ENCODE peak calls at places on chromosome 2, in seven cellular contexts. N is stimulated activated CD4-positive, alpha-beta T cell treated with anti-CD3 and anti-CD28 coated beads, Interleukin-1b, Interleukin-23, amount 100 ng/mL, for 24 hours; O is tibial artery; W is activated CD4-positive, alpha-beta T cell treated with anti-CD3 and anti-CD28 coated beads, Interleukin-2, amount 10 ng/mL, durations not matched to agents 7 days and 5 days; B is upper lobe of right lung; L is activated CD4-positive, alpha-beta memory T cell treated with anti-CD3 and anti-CD28 coated beads, Interleukin-2, amount 10 ng/mL, durations not matched to agents 7 days and 5 days; F is effector memory CD4-positive, alpha-beta T cell. A is an unnamed sample.

GRCh38 chr2:49973917-49974368 is 819.6 kb upstream of the FSHR start:
- DNase-seq in B (no peak), N (peak; percentile 8), O (no peak), L (peak; percentile 62), F (no peak), W (peak; percentile 74), A (peak; percentile 13)

GRCh38 chr2:196249860-196250259 is 78.5 kb upstream of the STK17B start:
- DNase-seq in W (no peak), O (no peak), L (no peak), B (no peak), F (no peak), N (no peak), A (no peak)

GRCh38 chr2:29236074-29236473 is 120.9 kb downstream of the CLIP4 start:
- DNase-seq in F (no peak), W (no peak), O (peak; percentile 39), L (no peak), B (no peak), N (no peak), A (no peak)

GRCh38 chr2:36770542-36771287 is 74.2 kb downstream of the VIT start:
- DNase-seq in L (peak; percentile 43), F (no peak), W (peak; percentile 42), N (peak; percentile 22), B (no peak), O (no peak), A (peak; percentile 21)

GRCh38 chr2:150011336-150011735 is 423.8 kb upstream of the MMADHC start:
- DNase-seq in W (no peak), L (no peak), B (no peak), N (no peak), O (no peak), F (no peak), A (no peak)

GRCh38 chr2:215434447-215435260 is 1.2 kb downstream of the FN1 start:
- DNase-seq in B (no peak), W (no peak), O (no peak), L (no peak), N (no peak), F (no peak), A (no peak)

GRCh38 chr2:8658064-8658862 is 23.6 kb upstream of the ID2 start:
- DNase-seq in B (peak; percentile 42), L (no peak), F (no peak), N (no peak), W (no peak), O (no peak), A (no peak)

GRCh38 chr2:228433706-228434105 is 252.2 kb upstream of the SPHKAP start:
- DNase-seq in B (no peak), N (no peak), W (no peak), O (no peak), L (no peak), F (no peak), A (no peak)

GRCh38 chr2:160271166-160272086 is 71.4 kb upstream of the ITGB6 start:
- DNase-seq in O (no peak), W (no peak), N (no peak), F (no peak), B (peak; percentile 73), L (no peak), A (no peak)

GRCh38 chr2:129847043-129847442 is 132.4 kb upstream of the RAB6C start:
- DNase-seq in B (no peak), W (no peak), L (no peak), O (no peak), N (no peak), F (no peak), A (peak; percentile 9)

GRCh38 chr2:216139884-216140283 is 30.7 kb downstream of the XRCC5 start:
- DNase-seq in N (no peak), W (peak; percentile 59), L (peak; percentile 32), O (no peak), B (no peak), F (no peak), A (no peak)

A was measured in stromal cell of bone marrow.